ENCODE peak calls at places on chromosomes 5 and 9, in seven cellular contexts. One of them, this sample, is unnamed.

GRCh38 chr5:125032286-125032685 is 285.8 kb upstream of the ZNF608 start:
- DNase-seq in GM12878: no peak
- DNase-seq in K562: no peak
- DNase-seq in SK-N-MC: no peak
- DNase-seq in H1: no peak
- DNase-seq in HCT116: no peak
- DNase-seq in HepG2: no peak
- DNase-seq in this sample: no peak

GRCh38 chr5:147483197-147483790 is 26.6 kb downstream of the DPYSL3 start:
- DNase-seq in SK-N-MC: no peak
- DNase-seq in HepG2: no peak
- DNase-seq in GM12878: no peak
- DNase-seq in HCT116: no peak
- DNase-seq in K562: no peak
- DNase-seq in H1: no peak
- DNase-seq in this sample: no peak

GRCh38 chr9:2448193-2448738 is 173.3 kb upstream of the VLDLR start:
- DNase-seq in SK-N-MC: no peak
- DNase-seq in H1: no peak
- DNase-seq in HCT116: no peak
- DNase-seq in K562: no peak
- DNase-seq in GM12878: no peak
- DNase-seq in HepG2: no peak
- DNase-seq in this sample: no peak

GRCh38 chr5:84752780-84753179 is 368.1 kb upstream of the EDIL3 start:
- DNase-seq in H1: no peak
- DNase-seq in HCT116: no peak
- DNase-seq in K562: no peak
- DNase-seq in HepG2: no peak
- DNase-seq in SK-N-MC: no peak
- DNase-seq in GM12878: no peak
- DNase-seq in this sample: no peak

GRCh38 chr5:174045470-174046025 is at the start of gene NSG2:
- DNase-seq in HepG2: peak; percentile 83
- DNase-seq in HCT116: peak; percentile 86
- DNase-seq in K562: peak; percentile 79
- DNase-seq in GM12878: peak; percentile 16
- DNase-seq in SK-N-MC: peak; percentile 75
- DNase-seq in H1: peak; percentile 87
- DNase-seq in this sample: peak; percentile 98

GRCh38 chr5:20617876-20618275 is 629.9 kb upstream of the CDH18 start:
- DNase-seq in K562: no peak
- DNase-seq in H1: no peak
- DNase-seq in HepG2: no peak
- DNase-seq in SK-N-MC: no peak
- DNase-seq in GM12878: no peak
- DNase-seq in HCT116: no peak
- DNase-seq in this sample: peak; percentile 64

GRCh38 chr5:1983401-1983800 is 100.7 kb upstream of the IRX4 start:
- DNase-seq in SK-N-MC: no peak
- DNase-seq in H1: no peak
- DNase-seq in K562: no peak
- DNase-seq in HCT116: no peak
- DNase-seq in HepG2: no peak
- DNase-seq in GM12878: no peak
- DNase-seq in this sample: peak; percentile 25

GRCh38 chr5:169805527-169805934 is 168.5 kb downstream of the DOCK2 start:
- DNase-seq in SK-N-MC: no peak
- DNase-seq in GM12878: peak; percentile 94
- DNase-seq in HCT116: no peak
- DNase-seq in K562: peak; percentile 43
- DNase-seq in H1: no peak
- DNase-seq in HepG2: no peak
- DNase-seq in this sample: no peak

GRCh38 chr9:133701981-133702797 is 36.0 kb downstream of the SARDH start:
- DNase-seq in K562: no peak
- DNase-seq in H1: no peak
- DNase-seq in HepG2: no peak
- DNase-seq in SK-N-MC: no peak
- DNase-seq in HCT116: no peak
- DNase-seq in GM12878: no peak
- DNase-seq in this sample: no peak

GRCh38 chr9:94014845-94015244 is 59.7 kb upstream of the BARX1 start:
- DNase-seq in GM12878: no peak
- DNase-seq in HCT116: no peak
- DNase-seq in H1: no peak
- DNase-seq in HepG2: no peak
- DNase-seq in K562: no peak
- DNase-seq in SK-N-MC: no peak
- DNase-seq in this sample: no peak

GRCh38 chr9:134724231-134724911 is 82.8 kb downstream of the COL5A1 start:
- DNase-seq in GM12878: no peak
- DNase-seq in HCT116: no peak
- DNase-seq in HepG2: no peak
- DNase-seq in H1: no peak
- DNase-seq in SK-N-MC: no peak
- DNase-seq in K562: no peak
- DNase-seq in this sample: no peak

GRCh38 chr9:81321551-81321950 is 367.8 kb downstream of the TLE1 start:
- DNase-seq in SK-N-MC: no peak
- DNase-seq in HCT116: no peak
- DNase-seq in H1: no peak
- DNase-seq in GM12878: no peak
- DNase-seq in HepG2: no peak
- DNase-seq in K562: no peak
- DNase-seq in this sample: no peak

GRCh38 chr5:149911031-149911430 is 33.6 kb downstream of the PDE6A start:
- DNase-seq in GM12878: no peak
- DNase-seq in SK-N-MC: no peak
- DNase-seq in H1: no peak
- DNase-seq in HepG2: no peak
- DNase-seq in HCT116: no peak
- DNase-seq in K562: no peak
- DNase-seq in this sample: no peak

GRCh38 chr5:181052928-181053759 is 13.1 kb downstream of the BTNL9 start:
- DNase-seq in GM12878: no peak
- DNase-seq in HCT116: no peak
- DNase-seq in HepG2: no peak
- DNase-seq in K562: peak; percentile 67
- DNase-seq in SK-N-MC: no peak
- DNase-seq in H1: no peak
- DNase-seq in this sample: peak; percentile 55

GRCh38 chr5:181053760-181054122 is 13.7 kb downstream of the BTNL9 start:
- DNase-seq in H1: no peak
- DNase-seq in GM12878: no peak
- DNase-seq in SK-N-MC: no peak
- DNase-seq in HCT116: no peak
- DNase-seq in K562: peak; percentile 64
- DNase-seq in HepG2: no peak
- DNase-seq in this sample: peak; percentile 58

GRCh38 chr5:181052526-181052927 is 12.5 kb downstream of the BTNL9 start:
- DNase-seq in SK-N-MC: no peak
- DNase-seq in GM12878: no peak
- DNase-seq in HepG2: no peak
- DNase-seq in H1: no peak
- DNase-seq in K562: peak; percentile 81
- DNase-seq in HCT116: no peak
- DNase-seq in this sample: peak; percentile 69

GRCh38 chr5:181054871-181055494 is 14.9 kb downstream of the BTNL9 start:
- DNase-seq in H1: no peak
- DNase-seq in K562: peak; percentile 81
- DNase-seq in HCT116: no peak
- DNase-seq in HepG2: no peak
- DNase-seq in SK-N-MC: no peak
- DNase-seq in GM12878: no peak
- DNase-seq in this sample: no peak

GRCh38 chr5:181054138-181054537 is 14.1 kb downstream of the BTNL9 start:
- DNase-seq in K562: no peak
- DNase-seq in SK-N-MC: no peak
- DNase-seq in HepG2: no peak
- DNase-seq in GM12878: no peak
- DNase-seq in H1: no peak
- DNase-seq in HCT116: no peak
- DNase-seq in this sample: no peak
- TF ChIP-seq EZH2 in K562: no peak
- TF ChIP-seq EZH2 in SK-N-MC: no peak
- TF ChIP-seq EZH2 in HepG2: no peak
- TF ChIP-seq EZH2 in GM12878: no peak
- TF ChIP-seq EZH2 in H1: peak; percentile 0
- TF ChIP-seq EZH2 in HCT116: no peak
- TF ChIP-seq EZH2 in this sample: no peak

DNA sequence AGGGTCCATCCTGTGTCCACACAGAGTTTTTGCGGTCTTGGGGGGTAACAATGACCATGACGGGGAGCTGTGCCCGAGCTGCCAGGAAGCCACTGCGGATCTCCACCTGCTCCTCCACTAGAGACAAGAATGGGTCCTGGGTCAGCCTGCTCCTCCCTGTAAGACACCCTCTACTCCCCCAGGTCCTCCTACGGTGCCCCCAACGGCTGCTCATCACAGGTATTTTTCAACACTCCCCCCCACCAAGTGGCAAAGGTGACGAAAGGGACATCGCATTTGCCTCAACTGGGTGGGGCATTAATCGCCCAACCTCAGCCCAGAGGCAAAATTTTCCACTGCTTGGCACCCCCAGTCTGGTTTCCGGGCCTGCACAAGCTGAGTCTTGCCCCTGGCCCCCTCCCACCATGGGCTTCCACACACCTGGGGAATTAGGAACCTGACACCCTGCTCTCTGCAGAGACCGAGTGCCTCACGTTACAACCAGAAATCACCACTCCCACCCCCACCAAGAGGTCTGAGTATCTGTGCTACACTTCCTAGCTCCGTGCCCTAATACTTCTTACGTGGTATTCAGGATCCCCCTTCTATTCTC is 9.6 kb downstream of the NOL6 start:
- DNase-seq in H1: no peak
- DNase-seq in HepG2: no peak
- DNase-seq in SK-N-MC: no peak
- DNase-seq in HCT116: no peak
- DNase-seq in K562: no peak
- DNase-seq in GM12878: no peak
- DNase-seq in this sample: no peak
- TF ChIP-seq POLR2AphosphoS5 in H1: no peak
- TF ChIP-seq POLR2AphosphoS5 in HepG2: no peak
- TF ChIP-seq POLR2AphosphoS5 in SK-N-MC: no peak
- TF ChIP-seq POLR2AphosphoS5 in HCT116: no peak
- TF ChIP-seq POLR2AphosphoS5 in K562: no peak
- TF ChIP-seq POLR2AphosphoS5 in GM12878: no peak
- TF ChIP-seq POLR2AphosphoS5 in this sample: no peak

DNA sequence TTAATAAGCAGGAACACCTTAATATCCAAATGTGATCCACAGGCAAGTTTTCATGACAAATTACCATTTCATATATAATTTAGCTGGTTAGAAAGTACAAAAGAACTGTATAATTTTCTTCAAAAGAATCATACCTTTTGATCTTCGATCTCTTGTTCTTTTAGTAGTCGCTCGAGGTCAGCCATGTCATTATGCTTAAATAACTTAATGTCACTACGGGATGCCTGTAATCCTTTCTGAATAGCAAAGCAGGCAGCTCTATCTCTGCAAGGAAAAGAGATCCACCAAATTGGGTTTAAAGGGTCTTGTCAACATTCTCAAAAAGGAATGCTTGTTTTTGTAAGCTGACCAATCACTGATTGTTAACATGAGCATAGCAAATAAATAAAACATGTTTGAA is 56.2 kb downstream of the SPTLC1 start:
- DNase-seq in H1: no peak
- DNase-seq in GM12878: no peak
- DNase-seq in K562: no peak
- DNase-seq in SK-N-MC: no peak
- DNase-seq in HepG2: no peak
- DNase-seq in HCT116: no peak
- DNase-seq in this sample: no peak
- TF ChIP-seq EZH2 in H1: no peak
- TF ChIP-seq EZH2 in GM12878: no peak
- TF ChIP-seq EZH2 in K562: no peak
- TF ChIP-seq EZH2 in SK-N-MC: no peak
- TF ChIP-seq EZH2 in HepG2: no peak
- TF ChIP-seq EZH2 in HCT116: no peak
- TF ChIP-seq EZH2 in this sample: no peak

DNA sequence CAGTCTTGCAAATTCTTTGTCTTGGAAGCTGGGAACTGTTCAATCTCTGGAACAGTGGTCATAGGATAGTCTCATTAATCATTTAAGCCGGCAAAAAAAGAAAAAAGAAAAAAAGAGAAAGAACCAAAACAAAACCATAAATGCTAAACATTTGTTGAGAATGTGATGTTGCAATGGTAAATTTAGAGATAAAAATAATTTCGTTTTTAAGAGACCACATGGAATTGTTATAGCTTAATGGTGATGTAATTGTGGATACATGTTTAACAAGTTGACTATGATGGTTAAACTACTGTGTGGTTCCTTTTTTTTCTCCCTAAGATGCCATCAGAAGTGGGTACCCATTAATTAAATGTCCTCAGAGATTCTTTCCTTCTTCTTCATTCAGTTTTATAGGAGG is 61.7 kb downstream of the NNT start:
- DNase-seq in K562: no peak
- DNase-seq in HCT116: no peak
- DNase-seq in SK-N-MC: no peak
- DNase-seq in HepG2: no peak
- DNase-seq in H1: no peak
- DNase-seq in GM12878: no peak
- DNase-seq in this sample: no peak
- TF ChIP-seq POLR2AphosphoS5 in K562: no peak
- TF ChIP-seq POLR2AphosphoS5 in HCT116: no peak
- TF ChIP-seq POLR2AphosphoS5 in SK-N-MC: no peak
- TF ChIP-seq POLR2AphosphoS5 in HepG2: no peak
- TF ChIP-seq POLR2AphosphoS5 in H1: no peak
- TF ChIP-seq POLR2AphosphoS5 in GM12878: no peak
- TF ChIP-seq POLR2AphosphoS5 in this sample: no peak

GRCh38 chr5:178995341-178995690 is 196 bp upstream of the GRM6 start:
- DNase-seq in HepG2: no peak
- DNase-seq in K562: no peak
- DNase-seq in H1: no peak
- DNase-seq in SK-N-MC: no peak
- DNase-seq in HCT116: no peak
- DNase-seq in GM12878: no peak
- DNase-seq in this sample: no peak
- TF ChIP-seq EZH2 in HepG2: no peak
- TF ChIP-seq EZH2 in K562: no peak
- TF ChIP-seq EZH2 in H1: no peak
- TF ChIP-seq EZH2 in SK-N-MC: no peak
- TF ChIP-seq EZH2 in HCT116: no peak
- TF ChIP-seq EZH2 in GM12878: no peak
- TF ChIP-seq EZH2 in this sample: no peak

This sample was measured in GM23338.